ENCODE peak calls at places on chromosomes 16 and 17, in seven cellular contexts. Y is HEK293T, Z is WTC11, S is HCT116, W is K562, D is H1, K is GM12878. V is an unnamed sample.

GRCh38 chr16:28482026-28482425 is 9.8 kb downstream of the CLN3 start:
- DNase-seq in S (no peak), Y (no peak), K (no peak), W (no peak), Z (no peak), D (no peak), V (no peak)

GRCh38 chr17:68707032-68707431 is 105.9 kb upstream of the FAM20A start:
- DNase-seq in Y (no peak), W (no peak), K (no peak), D (no peak), Z (no peak), S (no peak), V (no peak)

GRCh38 chr17:1709403-1709891 is 730 bp downstream of the TLCD2 start:
- DNase-seq in Z (no peak), K (no peak), W (no peak), Y (no peak), S (no peak), D (no peak), V (no peak)

GRCh38 chr17:62807812-62808575 is at the start of gene MARCHF10:
- DNase-seq in D (no peak), S (no peak), W (peak), K (no peak), Z (peak), Y (no peak), V (no peak)

GRCh38 chr16:68009157-68009735 is 6.5 kb downstream of the DPEP2NB start:
- DNase-seq in Y (no peak), K (no peak), S (no peak), Z (no peak), W (no peak), D (no peak), V (no peak)

GRCh38 chr16:81848306-81848853 is 69.3 kb downstream of the PLCG2 start:
- DNase-seq in Y (no peak), K (no peak), Z (no peak), D (no peak), S (no peak), W (no peak), V (no peak)

GRCh38 chr17:27379863-27380533 is 76.2 kb upstream of the KSR1 start:
- DNase-seq in D (no peak), K (no peak), Y (no peak), W (peak), Z (no peak), S (no peak), V (no peak)

GRCh38 chr16:10256855-10257641 is 74.8 kb upstream of the GRIN2A start:
- DNase-seq in W (peak), Z (peak), K (peak), D (peak), Y (peak), S (no peak), V (peak)

GRCh38 chr16:22161999-22162657 is at the start of gene SDR42E2:
- DNase-seq in D (peak), W (peak), K (no peak), S (no peak), Y (peak), Z (peak), V (no peak)

GRCh38 chr16:50306287-50306686 is 39.9 kb downstream of the ADCY7 start:
- DNase-seq in Z (no peak), D (no peak), K (no peak), W (no peak), Y (no peak), S (no peak), V (no peak)

GRCh38 chr16:73163238-73163795 is 115.4 kb upstream of the ZFHX3 start:
- DNase-seq in D (no peak), K (no peak), W (no peak), Y (no peak), Z (no peak), S (no peak), V (peak)

GRCh38 chr16:73166972-73167550 is 119.1 kb upstream of the ZFHX3 start:
- DNase-seq in S (no peak), Y (no peak), D (no peak), K (no peak), Z (no peak), W (no peak), V (no peak)

GRCh38 chr16:73170587-73170986 is 122.7 kb upstream of the ZFHX3 start:
- DNase-seq in K (no peak), Y (no peak), W (no peak), S (no peak), D (no peak), Z (no peak), V (no peak)

GRCh38 chr16:73161977-73162376 is 114.0 kb upstream of the ZFHX3 start:
- DNase-seq in D (no peak), Y (no peak), W (no peak), S (no peak), K (no peak), Z (no peak), V (peak)

GRCh38 chr16:73166394-73166971 is 118.6 kb upstream of the ZFHX3 start:
- DNase-seq in Y (no peak), S (no peak), K (no peak), Z (no peak), W (no peak), D (no peak), V (no peak)
- TF ChIP-seq SP1 in Y (no peak), S (no peak), K (no peak), Z (no peak), W (no peak), D (no peak), V (no peak)

DNA sequence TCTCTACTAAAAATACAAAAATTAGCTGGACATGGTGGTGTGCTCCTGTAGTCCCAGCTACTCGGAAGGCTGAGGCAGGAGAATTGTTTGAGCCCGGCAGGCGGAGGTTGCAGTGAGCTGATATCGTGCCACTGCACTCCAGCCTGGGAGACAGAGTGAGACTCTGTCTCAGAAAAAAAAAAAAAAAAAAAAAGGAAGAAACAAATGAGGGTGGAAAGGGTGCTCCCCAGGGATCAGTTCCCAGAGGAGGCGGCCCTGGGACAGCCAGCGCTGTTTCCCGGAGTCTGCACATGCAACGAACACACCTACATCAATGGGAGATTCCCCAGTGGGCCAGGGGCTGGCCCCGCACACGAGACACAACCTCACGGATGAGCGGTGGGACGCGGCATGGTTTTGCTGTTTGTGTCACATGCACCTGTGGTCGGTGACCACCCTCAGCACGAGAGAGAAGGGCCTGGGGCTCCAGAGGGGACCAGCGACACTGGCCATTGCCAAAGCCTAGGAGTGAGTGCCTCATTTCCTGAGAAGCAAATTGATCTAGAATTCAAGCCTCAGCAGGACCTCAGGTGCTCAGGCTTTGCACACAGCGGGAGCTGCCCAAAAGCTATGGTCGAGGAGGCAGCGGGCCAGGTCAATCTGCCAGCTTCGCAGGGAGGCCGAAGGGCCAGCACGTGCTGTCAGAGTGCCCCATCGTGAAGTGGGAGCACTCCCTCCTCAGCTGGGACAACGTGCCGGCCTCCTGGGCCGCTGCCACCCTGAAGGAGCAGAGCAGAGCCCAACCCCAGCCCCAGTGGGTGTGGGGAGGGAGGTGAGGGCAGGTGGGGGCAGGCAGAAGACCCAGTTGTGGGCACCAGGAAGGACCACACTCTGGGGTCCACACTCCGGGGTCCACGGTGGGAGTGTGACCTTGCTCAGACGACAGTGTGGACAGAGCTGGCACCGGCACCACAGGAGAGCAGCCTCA is 13.8 kb upstream of the WDR45B start:
- DNase-seq in S (no peak), Z (no peak), K (no peak), W (no peak), Y (no peak), D (no peak), V (no peak)
- TF ChIP-seq SP1 in S (no peak), Z (no peak), K (no peak), W (no peak), Y (no peak), D (no peak), V (no peak)

DNA sequence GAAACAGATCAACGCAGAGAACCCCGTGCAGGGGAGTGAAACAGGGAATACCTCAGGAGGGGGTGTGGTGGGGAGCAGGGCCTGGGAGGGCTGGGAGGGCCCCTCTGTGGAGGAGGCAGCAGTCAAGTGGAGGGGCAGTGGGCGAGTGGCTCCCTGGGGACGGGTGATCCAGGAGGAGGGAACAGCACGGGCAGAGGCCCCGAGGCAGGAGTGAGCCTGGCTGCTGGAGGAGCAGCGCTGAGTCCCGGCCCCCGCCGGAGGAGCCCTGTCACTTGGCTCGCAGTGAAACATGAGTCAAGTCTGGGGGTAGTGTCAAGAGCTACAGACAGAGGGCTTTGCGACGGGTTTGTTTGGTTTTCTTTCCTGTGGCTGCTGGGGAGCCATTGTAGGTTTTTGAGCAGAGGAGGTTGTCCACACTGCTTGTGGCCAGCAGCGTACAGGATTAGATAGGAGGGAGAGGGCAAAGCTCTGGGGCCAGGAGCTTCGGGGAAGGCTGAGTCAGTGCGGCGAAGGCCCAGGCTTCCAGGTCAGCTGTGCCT is 115.7 kb upstream of the CIBAR2 start:
- DNase-seq in K (no peak), Y (peak), Z (peak), W (peak), D (no peak), S (no peak), V (no peak)
- TF ChIP-seq SP1 in K (no peak), Y (no peak), Z (peak), W (no peak), D (no peak), S (no peak), V (no peak)

GRCh38 chr17:17570207-17570797 is 21.2 kb downstream of the PEMT start:
- DNase-seq in S (no peak), W (peak), Z (peak), D (no peak), Y (peak), K (no peak), V (peak)
- TF ChIP-seq SP1 in S (no peak), W (no peak), Z (no peak), D (no peak), Y (no peak), K (no peak), V (no peak)

V was measured in HepG2.